ENCODE peak calls at places on chromosomes 1 and 21, in seven cellular contexts. T is kidney, Y is neural progenitor cell, J is fibroblast of lung, Z is A549, F is cardiac muscle cell, U is endodermal cell. K is an unnamed sample. For H3K4me1, the result is how much of the 10 kb centered on the place peaks cover.

GRCh38 chr1:58573705-58574591 is 3.1 kb downstream of the TACSTD2 start:
- DNase-seq in T (no peak), Y (no peak), J (no peak), Z (no peak), F (no peak), U (no peak), K (no peak)

GRCh38 chr1:228937851-228938247 is 202.6 kb downstream of the RHOU start:
- DNase-seq in T (no peak), Y (peak), J (peak), Z (no peak), F (no peak), U (peak), K (no peak)

GRCh38 chr1:158087320-158087927 is 93.3 kb upstream of the CD1D start:
- DNase-seq in T (no peak), Y (peak), J (peak), Z (peak), F (peak), U (peak), K (peak)

GRCh38 chr1:11842154-11843041 is 5.2 kb downstream of the NPPA start:
- DNase-seq in T (peak), Y (no peak), J (no peak), Z (no peak), F (no peak), U (no peak), K (no peak)

GRCh38 chr1:200027264-200027823 is at the start of gene NR5A2:
- DNase-seq in T (no peak), Y (no peak), J (no peak), Z (peak), F (no peak), U (no peak), K (no peak)

GRCh38 chr1:23779826-23780371 is 1.7 kb downstream of the PITHD1 start:
- DNase-seq in T (no peak), Y (no peak), J (peak), Z (no peak), F (no peak), U (no peak), K (no peak)

GRCh38 chr21:45617021-45617930 is 26.2 kb upstream of the PCBP3 start:
- DNase-seq in T (peak), Y (peak), J (no peak), Z (no peak), F (peak), U (peak), K (no peak)

GRCh38 chr1:29384496-29385015 is 148.2 kb downstream of the PTPRU start:
- DNase-seq in T (no peak), Y (no peak), J (no peak), Z (no peak), F (no peak), U (peak), K (no peak)

GRCh38 chr1:229025576-229025975 is 245.3 kb upstream of the RAB4A start:
- DNase-seq in T (no peak), Y (no peak), J (no peak), Z (no peak), F (no peak), U (no peak), K (no peak)

GRCh38 chr1:25771246-25772114 is 28.5 kb upstream of the SELENON start:
- DNase-seq in T (peak), Y (peak), J (peak), Z (no peak), F (peak), U (peak), K (peak)

GRCh38 chr1:55064071-55064581 is 24.8 kb downstream of the PCSK9 start:
- DNase-seq in T (peak), Y (peak), J (peak), Z (no peak), F (no peak), U (peak), K (no peak)

GRCh38 chr1:65832296-65832695 is 39.6 kb downstream of the PDE4B start:
- DNase-seq in T (no peak), Y (no peak), J (peak), Z (no peak), F (no peak), U (no peak), K (no peak)

GRCh38 chr1:59083946-59084865 is 212.7 kb upstream of the FGGY start:
- DNase-seq in T (peak), Y (peak), J (peak), Z (no peak), F (no peak), U (peak), K (no peak)

GRCh38 chr1:205438213-205439158 is 16.6 kb upstream of the LEMD1 start:
- DNase-seq in T (peak), Y (no peak), J (peak), Z (peak), F (peak), U (peak), K (peak)

GRCh38 chr21:32470206-32470605 is 57.7 kb downstream of the EVA1C start:
- DNase-seq in T (peak), Y (no peak), J (no peak), Z (no peak), F (no peak), U (no peak), K (no peak)

GRCh38 chr1:159171254-159171687 is at the start of gene CADM3:
- DNase-seq in T (peak), Y (peak), J (no peak), Z (no peak), F (peak), U (peak), K (peak)

GRCh38 chr1:97050501-97050900 is 328.9 kb downstream of the PTBP2 start:
- DNase-seq in T (no peak), Y (peak), J (peak), Z (no peak), F (peak), U (no peak), K (no peak)

GRCh38 chr1:171985639-171986038 is 144.3 kb downstream of the DNM3 start:
- DNase-seq in T (no peak), Y (peak), J (no peak), Z (peak), F (peak), U (peak), K (peak)

GRCh38 chr1:241990040-241990439 is 8.9 kb downstream of the MAP1LC3C start:
- DNase-seq in T (peak), Y (no peak), J (peak), Z (peak), F (peak), U (peak), K (peak)

GRCh38 chr1:16915627-16915973 is 6.1 kb upstream of the CROCC start:
- DNase-seq in T (peak), Y (no peak), J (no peak), Z (no peak), F (no peak), U (peak), K (peak)

GRCh38 chr1:8880068-8880676 is 1.7 kb upstream of the ENO1 start:
- DNase-seq in T (peak), Y (no peak), J (peak), Z (peak), F (no peak), U (peak), K (peak)

GRCh38 chr1:8878448-8879347 is at the start of gene ENO1:
- DNase-seq in T (peak), Y (peak), J (peak), Z (peak), F (peak), U (peak), K (peak)

GRCh38 chr1:8876099-8876496 is 2.4 kb downstream of the ENO1 start:
- DNase-seq in T (no peak), Y (no peak), J (no peak), Z (no peak), F (no peak), U (no peak), K (no peak)

GRCh38 chr1:8883510-8883909 is 5.0 kb upstream of the ENO1 start:
- DNase-seq in T (no peak), Y (no peak), J (no peak), Z (no peak), F (no peak), U (peak), K (no peak)

DNA sequence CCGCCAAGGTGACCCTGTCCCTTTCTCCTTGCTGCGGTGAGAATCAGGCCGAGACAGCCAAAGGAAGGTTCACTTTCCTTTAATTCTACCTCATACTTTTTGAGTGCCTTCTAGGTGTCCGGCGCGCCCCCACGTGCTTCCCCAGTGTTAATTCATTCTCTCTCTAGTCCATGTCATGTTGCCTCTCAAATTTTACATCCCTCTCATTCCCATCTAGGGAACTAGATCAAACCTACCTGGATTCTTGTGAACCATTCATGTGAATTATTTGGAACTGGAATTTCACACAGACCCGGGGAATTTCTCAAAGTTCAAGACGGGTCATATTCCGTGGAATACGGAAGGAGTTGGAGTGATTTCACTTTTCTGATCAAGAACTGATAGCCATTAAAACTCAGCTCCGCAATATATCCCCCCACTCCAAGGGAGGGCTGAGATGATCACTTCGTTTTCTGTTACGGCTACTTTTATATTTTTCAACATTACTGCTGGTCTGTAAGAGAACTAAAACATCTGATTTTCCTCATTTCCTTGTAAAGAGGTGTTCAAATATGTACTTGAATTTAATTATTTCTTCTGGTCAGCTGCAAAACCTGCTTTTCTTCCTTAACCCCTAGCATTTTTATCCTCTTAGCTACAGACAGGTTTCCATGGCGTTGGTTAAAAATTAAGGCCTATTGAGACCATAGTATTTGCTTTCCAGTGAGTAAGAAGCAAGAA is 1.0 kb upstream of the ENO1 start:
- DNase-seq in T (no peak), Y (no peak), J (no peak), Z (no peak), F (no peak), U (no peak), K (no peak)
- H3K4me3 ChIP-seq in T (peak), Y (peak), J (peak), Z (peak), F (peak), U (peak), K (no peak)

GRCh38 chr21:15552914-15553491 is 176.8 kb upstream of the USP25 start:
- DNase-seq in T (no peak), Y (no peak), J (peak), Z (peak), F (no peak), U (no peak), K (no peak)
- TF ChIP-seq CTCF in T (peak), Y (peak), J (peak), Z (peak), F (peak), U (peak), K (no peak)

GRCh38 chr1:93605812-93606512 is 75.7 kb downstream of the BCAR3 start:
- DNase-seq in T (no peak), Y (no peak), J (peak), Z (peak), F (no peak), U (peak), K (no peak)
- H3K4me1 ChIP-seq in T (under half), Y (under half), J (under half), Z (half or more), F (under half), U (under half), K (under half)

GRCh38 chr1:88375977-88376376 is 308.1 kb upstream of the PKN2 start:
- DNase-seq in T (no peak), Y (no peak), J (no peak), Z (no peak), F (no peak), U (no peak), K (no peak)

GRCh38 chr1:88371396-88371795 is 312.7 kb upstream of the PKN2 start:
- DNase-seq in T (no peak), Y (no peak), J (peak), Z (no peak), F (no peak), U (no peak), K (no peak)
- H3K4me3 ChIP-seq in T (no peak), Y (no peak), J (no peak), Z (no peak), F (no peak), U (no peak), K (no peak)

GRCh38 chr21:42381347-42381984 is 14.4 kb downstream of the TMPRSS3 start:
- DNase-seq in T (peak), Y (peak), J (peak), Z (peak), F (peak), U (peak), K (peak)
- TF ChIP-seq CTCF in T (peak), Y (peak), J (peak), Z (peak), F (peak), U (peak), K (peak)

GRCh38 chr1:170414989-170415733 is 116.8 kb upstream of the GORAB start:
- DNase-seq in T (no peak), Y (no peak), J (peak), Z (no peak), F (no peak), U (no peak), K (no peak)
- H3K4me1 ChIP-seq in T (under half), Y (under half), J (under half), Z (under half), F (under half), U (under half), K (under half)

K was measured in mucosa of descending colon.